ENCODE peak calls at places on chromosome 9, in nine cellular contexts. One of them, this sample, is unnamed.

GRCh38 chr9:99092643-99093491 is 12.0 kb upstream of the TGFBR1 start:
- DNase-seq in ovary: no peak
- DNase-seq in GM12891: no peak
- DNase-seq in endothelial cell of umbilical vein: no peak
- DNase-seq in testis: no peak
- DNase-seq in gastrocnemius medialis: no peak
- DNase-seq in transverse colon: no peak
- DNase-seq in Peyer's patch: no peak
- DNase-seq in spleen: no peak
- DNase-seq in this sample: peak; percentile 68

GRCh38 chr9:75601280-75601679 is 289.2 kb upstream of the PCSK5 start:
- DNase-seq in transverse colon: no peak
- DNase-seq in ovary: no peak
- DNase-seq in GM12891: no peak
- DNase-seq in gastrocnemius medialis: no peak
- DNase-seq in spleen: no peak
- DNase-seq in endothelial cell of umbilical vein: no peak
- DNase-seq in Peyer's patch: no peak
- DNase-seq in testis: no peak
- DNase-seq in this sample: no peak

GRCh38 chr9:101705135-101705661 is 33.2 kb downstream of the GRIN3A start:
- DNase-seq in testis: peak; percentile 65
- DNase-seq in Peyer's patch: peak; percentile 67
- DNase-seq in GM12891: no peak
- DNase-seq in ovary: no peak
- DNase-seq in endothelial cell of umbilical vein: no peak
- DNase-seq in spleen: peak; percentile 72
- DNase-seq in gastrocnemius medialis: peak; percentile 15
- DNase-seq in transverse colon: peak; percentile 77
- DNase-seq in this sample: peak; percentile 51

GRCh38 chr9:36221667-36222066 is 30.9 kb downstream of the CLTA start:
- DNase-seq in Peyer's patch: no peak
- DNase-seq in GM12891: no peak
- DNase-seq in testis: no peak
- DNase-seq in endothelial cell of umbilical vein: no peak
- DNase-seq in ovary: no peak
- DNase-seq in spleen: no peak
- DNase-seq in transverse colon: no peak
- DNase-seq in gastrocnemius medialis: no peak
- DNase-seq in this sample: no peak

GRCh38 chr9:121860744-121861143 is 209.3 kb downstream of the DAB2IP start:
- DNase-seq in gastrocnemius medialis: peak; percentile 55
- DNase-seq in Peyer's patch: no peak
- DNase-seq in transverse colon: no peak
- DNase-seq in ovary: peak; percentile 78
- DNase-seq in endothelial cell of umbilical vein: peak; percentile 62
- DNase-seq in testis: peak; percentile 48
- DNase-seq in spleen: no peak
- DNase-seq in GM12891: no peak
- DNase-seq in this sample: no peak

GRCh38 chr9:3532158-3532557 is 6.4 kb upstream of the RFX3 start:
- DNase-seq in gastrocnemius medialis: no peak
- DNase-seq in testis: no peak
- DNase-seq in endothelial cell of umbilical vein: no peak
- DNase-seq in ovary: no peak
- DNase-seq in GM12891: no peak
- DNase-seq in transverse colon: no peak
- DNase-seq in Peyer's patch: no peak
- DNase-seq in spleen: no peak
- DNase-seq in this sample: no peak

GRCh38 chr9:21616082-21616778 is 134.1 kb upstream of the IFNE start:
- DNase-seq in ovary: no peak
- DNase-seq in GM12891: no peak
- DNase-seq in Peyer's patch: peak; percentile 52
- DNase-seq in testis: no peak
- DNase-seq in gastrocnemius medialis: no peak
- DNase-seq in spleen: no peak
- DNase-seq in transverse colon: no peak
- DNase-seq in endothelial cell of umbilical vein: no peak
- DNase-seq in this sample: no peak

GRCh38 chr9:132201780-132202703 is 40.2 kb downstream of the NTNG2 start:
- DNase-seq in endothelial cell of umbilical vein: no peak
- DNase-seq in spleen: no peak
- DNase-seq in testis: no peak
- DNase-seq in gastrocnemius medialis: no peak
- DNase-seq in transverse colon: no peak
- DNase-seq in ovary: no peak
- DNase-seq in Peyer's patch: no peak
- DNase-seq in GM12891: no peak
- DNase-seq in this sample: no peak

GRCh38 chr9:720239-720881 is 121.1 kb upstream of the DMRT1 start:
- DNase-seq in Peyer's patch: no peak
- DNase-seq in endothelial cell of umbilical vein: no peak
- DNase-seq in spleen: no peak
- DNase-seq in ovary: no peak
- DNase-seq in transverse colon: no peak
- DNase-seq in GM12891: no peak
- DNase-seq in testis: no peak
- DNase-seq in gastrocnemius medialis: peak; percentile 77
- DNase-seq in this sample: no peak

GRCh38 chr9:76379494-76379893 is 14.7 kb downstream of the RFK start:
- DNase-seq in gastrocnemius medialis: no peak
- DNase-seq in spleen: no peak
- DNase-seq in ovary: no peak
- DNase-seq in transverse colon: no peak
- DNase-seq in GM12891: no peak
- DNase-seq in Peyer's patch: no peak
- DNase-seq in endothelial cell of umbilical vein: peak; percentile 65
- DNase-seq in testis: no peak
- DNase-seq in this sample: no peak

GRCh38 chr9:96449844-96450612 is at the start of gene HABP4:
- DNase-seq in transverse colon: peak; percentile 97
- DNase-seq in GM12891: peak; percentile 93
- DNase-seq in endothelial cell of umbilical vein: peak; percentile 93
- DNase-seq in testis: peak; percentile 98
- DNase-seq in spleen: peak; percentile 96
- DNase-seq in gastrocnemius medialis: peak; percentile 94
- DNase-seq in Peyer's patch: peak; percentile 99
- DNase-seq in ovary: peak; percentile 96
- DNase-seq in this sample: peak; percentile 97
- TF ChIP-seq POLR2A in transverse colon: peak; percentile 50
- TF ChIP-seq POLR2A in GM12891: no peak
- TF ChIP-seq POLR2A in endothelial cell of umbilical vein: peak; percentile 54
- TF ChIP-seq POLR2A in testis: peak; percentile 90
- TF ChIP-seq POLR2A in spleen: no peak
- TF ChIP-seq POLR2A in gastrocnemius medialis: peak; percentile 94
- TF ChIP-seq POLR2A in Peyer's patch: peak; percentile 53
- TF ChIP-seq POLR2A in ovary: peak; percentile 86
- TF ChIP-seq POLR2A in this sample: peak; percentile 52

GRCh38 chr9:133538851-133539250 is 4.3 kb downstream of the ADAMTSL2 start:
- DNase-seq in transverse colon: no peak
- DNase-seq in Peyer's patch: no peak
- DNase-seq in GM12891: no peak
- DNase-seq in spleen: no peak
- DNase-seq in testis: no peak
- DNase-seq in endothelial cell of umbilical vein: no peak
- DNase-seq in ovary: no peak
- DNase-seq in gastrocnemius medialis: no peak
- DNase-seq in this sample: no peak

GRCh38 chr9:133540336-133541025 is 6.0 kb downstream of the ADAMTSL2 start:
- DNase-seq in testis: no peak
- DNase-seq in endothelial cell of umbilical vein: no peak
- DNase-seq in gastrocnemius medialis: no peak
- DNase-seq in transverse colon: no peak
- DNase-seq in Peyer's patch: no peak
- DNase-seq in GM12891: no peak
- DNase-seq in spleen: no peak
- DNase-seq in ovary: no peak
- DNase-seq in this sample: no peak

GRCh38 chr9:133538176-133538575 is 3.7 kb downstream of the ADAMTSL2 start:
- DNase-seq in ovary: no peak
- DNase-seq in Peyer's patch: no peak
- DNase-seq in testis: no peak
- DNase-seq in spleen: no peak
- DNase-seq in GM12891: no peak
- DNase-seq in transverse colon: no peak
- DNase-seq in endothelial cell of umbilical vein: no peak
- DNase-seq in gastrocnemius medialis: no peak
- DNase-seq in this sample: no peak

GRCh38 chr9:133537257-133537656 is 2.8 kb downstream of the ADAMTSL2 start:
- DNase-seq in transverse colon: no peak
- DNase-seq in ovary: no peak
- DNase-seq in GM12891: no peak
- DNase-seq in testis: no peak
- DNase-seq in Peyer's patch: no peak
- DNase-seq in endothelial cell of umbilical vein: no peak
- DNase-seq in gastrocnemius medialis: no peak
- DNase-seq in spleen: no peak
- DNase-seq in this sample: no peak

GRCh38 chr9:133539434-133539833 is 4.9 kb downstream of the ADAMTSL2 start:
- DNase-seq in ovary: no peak
- DNase-seq in gastrocnemius medialis: no peak
- DNase-seq in Peyer's patch: no peak
- DNase-seq in testis: peak; percentile 56
- DNase-seq in endothelial cell of umbilical vein: no peak
- DNase-seq in spleen: no peak
- DNase-seq in transverse colon: peak; percentile 54
- DNase-seq in GM12891: no peak
- DNase-seq in this sample: no peak
- TF ChIP-seq POLR2A in ovary: no peak
- TF ChIP-seq POLR2A in gastrocnemius medialis: no peak
- TF ChIP-seq POLR2A in Peyer's patch: no peak
- TF ChIP-seq POLR2A in testis: no peak
- TF ChIP-seq POLR2A in endothelial cell of umbilical vein: no peak
- TF ChIP-seq POLR2A in spleen: no peak
- TF ChIP-seq POLR2A in transverse colon: no peak
- TF ChIP-seq POLR2A in GM12891: no peak
- TF ChIP-seq POLR2A in this sample: no peak

DNA sequence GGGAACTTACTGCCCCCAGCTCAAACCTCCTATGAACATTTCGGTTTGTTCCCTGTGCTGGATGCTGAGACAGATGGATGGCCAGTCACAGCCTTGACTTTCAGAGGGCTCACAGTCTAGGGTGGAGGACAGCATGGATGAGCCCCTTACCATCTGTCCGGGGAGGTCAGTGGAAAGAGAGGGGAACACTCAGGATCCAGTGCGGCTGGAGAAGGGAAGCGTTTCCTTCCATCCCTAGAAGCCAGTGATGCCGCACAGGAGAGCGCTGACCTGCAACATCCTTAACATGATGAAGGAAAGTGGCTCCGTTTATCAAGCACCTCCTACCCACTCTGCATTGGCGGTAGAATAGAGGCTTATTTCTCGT is 17.7 kb upstream of the ORM1 start:
- DNase-seq in spleen: peak; percentile 30
- DNase-seq in transverse colon: peak; percentile 4
- DNase-seq in ovary: peak; percentile 12
- DNase-seq in gastrocnemius medialis: no peak
- DNase-seq in Peyer's patch: peak; percentile 30
- DNase-seq in testis: no peak
- DNase-seq in endothelial cell of umbilical vein: no peak
- DNase-seq in GM12891: no peak
- DNase-seq in this sample: no peak
- TF ChIP-seq POLR2A in spleen: no peak
- TF ChIP-seq POLR2A in transverse colon: no peak
- TF ChIP-seq POLR2A in ovary: no peak
- TF ChIP-seq POLR2A in gastrocnemius medialis: no peak
- TF ChIP-seq POLR2A in Peyer's patch: no peak
- TF ChIP-seq POLR2A in testis: no peak
- TF ChIP-seq POLR2A in endothelial cell of umbilical vein: no peak
- TF ChIP-seq POLR2A in GM12891: no peak
- TF ChIP-seq POLR2A in this sample: no peak

GRCh38 chr9:127698985-127699670 is 7.7 kb upstream of the CFAP157 start:
- DNase-seq in transverse colon: peak; percentile 95
- DNase-seq in Peyer's patch: peak; percentile 96
- DNase-seq in gastrocnemius medialis: peak; percentile 99
- DNase-seq in GM12891: peak; percentile 95
- DNase-seq in testis: peak; percentile 98
- DNase-seq in ovary: peak; percentile 98
- DNase-seq in spleen: peak; percentile 96
- DNase-seq in endothelial cell of umbilical vein: peak; percentile 97
- DNase-seq in this sample: peak; percentile 94
- TF ChIP-seq POLR2A in transverse colon: peak; percentile 52
- TF ChIP-seq POLR2A in Peyer's patch: peak; percentile 36
- TF ChIP-seq POLR2A in gastrocnemius medialis: peak; percentile 58
- TF ChIP-seq POLR2A in GM12891: no peak
- TF ChIP-seq POLR2A in testis: no peak
- TF ChIP-seq POLR2A in ovary: peak; percentile 45
- TF ChIP-seq POLR2A in spleen: no peak
- TF ChIP-seq POLR2A in endothelial cell of umbilical vein: peak; percentile 42
- TF ChIP-seq POLR2A in this sample: peak; percentile 45

DNA sequence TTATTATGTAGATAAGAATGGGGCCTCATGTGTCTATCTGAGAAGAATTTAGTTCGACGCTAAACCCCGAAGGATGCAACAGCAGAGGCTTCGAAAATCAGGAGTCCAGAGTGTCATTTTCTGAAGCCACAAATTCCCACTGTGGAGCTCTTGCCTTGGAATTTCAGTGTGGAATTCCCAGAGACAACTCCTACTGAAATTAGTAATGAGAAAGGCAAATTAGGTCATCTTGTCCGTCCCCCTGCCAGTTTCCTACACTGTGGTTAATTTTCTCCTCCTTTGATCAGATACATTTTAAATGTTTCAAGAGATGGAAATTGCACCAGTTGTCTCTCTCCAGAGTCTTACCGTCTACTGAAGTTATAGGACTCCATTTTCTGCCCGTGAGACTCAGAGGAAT is 633.6 kb downstream of the BNC2 start:
- DNase-seq in testis: no peak
- DNase-seq in transverse colon: no peak
- DNase-seq in spleen: no peak
- DNase-seq in gastrocnemius medialis: no peak
- DNase-seq in ovary: no peak
- DNase-seq in Peyer's patch: no peak
- DNase-seq in endothelial cell of umbilical vein: no peak
- DNase-seq in GM12891: no peak
- DNase-seq in this sample: no peak
- TF ChIP-seq POLR2A in testis: no peak
- TF ChIP-seq POLR2A in transverse colon: no peak
- TF ChIP-seq POLR2A in spleen: no peak
- TF ChIP-seq POLR2A in gastrocnemius medialis: no peak
- TF ChIP-seq POLR2A in ovary: no peak
- TF ChIP-seq POLR2A in Peyer's patch: no peak
- TF ChIP-seq POLR2A in endothelial cell of umbilical vein: no peak
- TF ChIP-seq POLR2A in GM12891: no peak
- TF ChIP-seq POLR2A in this sample: no peak

GRCh38 chr9:13282998-13283397 is 3.5 kb upstream of the MPDZ start:
- DNase-seq in endothelial cell of umbilical vein: no peak
- DNase-seq in testis: no peak
- DNase-seq in spleen: no peak
- DNase-seq in ovary: no peak
- DNase-seq in Peyer's patch: no peak
- DNase-seq in gastrocnemius medialis: no peak
- DNase-seq in transverse colon: no peak
- DNase-seq in GM12891: no peak
- DNase-seq in this sample: no peak
- TF ChIP-seq POLR2A in endothelial cell of umbilical vein: no peak
- TF ChIP-seq POLR2A in testis: no peak
- TF ChIP-seq POLR2A in spleen: no peak
- TF ChIP-seq POLR2A in ovary: no peak
- TF ChIP-seq POLR2A in Peyer's patch: no peak
- TF ChIP-seq POLR2A in gastrocnemius medialis: no peak
- TF ChIP-seq POLR2A in transverse colon: no peak
- TF ChIP-seq POLR2A in GM12891: no peak
- TF ChIP-seq POLR2A in this sample: no peak

This sample was measured in erythroblast.